ENCODE peak calls at places on chromosomes 11 and 22, in five cellular contexts. One of them, this sample, is unnamed.

GRCh38 chr22:33896801-33897620 is 23.3 kb downstream of the LARGE1 start:
- DNase-seq in GM03348: peak; percentile 46
- DNase-seq in T-helper 1 cell: no peak
- DNase-seq in activated naive CD4-positive, alpha-beta T cell: no peak
- DNase-seq in activated naive CD8-positive, alpha-beta T cell treated with anti-CD3 and anti-CD28 coated beads, Interleukin-2, amount 50 U/mL, for 24 hours: no peak
- DNase-seq in this sample: no peak

GRCh38 chr22:27381552-27381951 is 420.0 kb downstream of the MN1 start:
- DNase-seq in activated naive CD4-positive, alpha-beta T cell: no peak
- DNase-seq in GM03348: no peak
- DNase-seq in activated naive CD8-positive, alpha-beta T cell treated with anti-CD3 and anti-CD28 coated beads, Interleukin-2, amount 50 U/mL, for 24 hours: no peak
- DNase-seq in T-helper 1 cell: no peak
- DNase-seq in this sample: no peak

GRCh38 chr22:37082251-37082650 is 27.3 kb downstream of the TMPRSS6 start:
- DNase-seq in GM03348: no peak
- DNase-seq in activated naive CD8-positive, alpha-beta T cell treated with anti-CD3 and anti-CD28 coated beads, Interleukin-2, amount 50 U/mL, for 24 hours: peak; percentile 43
- DNase-seq in T-helper 1 cell: no peak
- DNase-seq in activated naive CD4-positive, alpha-beta T cell: no peak
- DNase-seq in this sample: no peak

GRCh38 chr11:29159552-29160465 is 857.0 kb downstream of the KCNA4 start:
- DNase-seq in T-helper 1 cell: no peak
- DNase-seq in activated naive CD4-positive, alpha-beta T cell: no peak
- DNase-seq in activated naive CD8-positive, alpha-beta T cell treated with anti-CD3 and anti-CD28 coated beads, Interleukin-2, amount 50 U/mL, for 24 hours: no peak
- DNase-seq in GM03348: peak; percentile 73
- DNase-seq in this sample: no peak

GRCh38 chr11:6438979-6439571 is 1.7 kb downstream of the HPX start:
- DNase-seq in T-helper 1 cell: no peak
- DNase-seq in GM03348: peak; percentile 73
- DNase-seq in activated naive CD4-positive, alpha-beta T cell: peak; percentile 8
- DNase-seq in activated naive CD8-positive, alpha-beta T cell treated with anti-CD3 and anti-CD28 coated beads, Interleukin-2, amount 50 U/mL, for 24 hours: peak; percentile 29
- DNase-seq in this sample: no peak

GRCh38 chr11:132072880-132073213 is 702.4 kb downstream of the NTM start:
- DNase-seq in T-helper 1 cell: no peak
- DNase-seq in activated naive CD8-positive, alpha-beta T cell treated with anti-CD3 and anti-CD28 coated beads, Interleukin-2, amount 50 U/mL, for 24 hours: no peak
- DNase-seq in activated naive CD4-positive, alpha-beta T cell: no peak
- DNase-seq in GM03348: peak; percentile 48
- DNase-seq in this sample: no peak

GRCh38 chr11:45877221-45877620 is 8.2 kb upstream of the MAPK8IP1 start:
- DNase-seq in activated naive CD8-positive, alpha-beta T cell treated with anti-CD3 and anti-CD28 coated beads, Interleukin-2, amount 50 U/mL, for 24 hours: no peak
- DNase-seq in T-helper 1 cell: no peak
- DNase-seq in activated naive CD4-positive, alpha-beta T cell: no peak
- DNase-seq in GM03348: no peak
- DNase-seq in this sample: no peak

GRCh38 chr11:75145196-75145971 is 5.5 kb upstream of the SLCO2B1 start:
- DNase-seq in activated naive CD8-positive, alpha-beta T cell treated with anti-CD3 and anti-CD28 coated beads, Interleukin-2, amount 50 U/mL, for 24 hours: no peak
- DNase-seq in GM03348: no peak
- DNase-seq in activated naive CD4-positive, alpha-beta T cell: no peak
- DNase-seq in T-helper 1 cell: no peak
- DNase-seq in this sample: no peak

GRCh38 chr11:34379081-34379480 is 21.3 kb upstream of the ABTB2 start:
- DNase-seq in GM03348: no peak
- DNase-seq in activated naive CD4-positive, alpha-beta T cell: no peak
- DNase-seq in T-helper 1 cell: no peak
- DNase-seq in activated naive CD8-positive, alpha-beta T cell treated with anti-CD3 and anti-CD28 coated beads, Interleukin-2, amount 50 U/mL, for 24 hours: no peak
- DNase-seq in this sample: no peak

GRCh38 chr11:27211370-27212127 is 151.5 kb downstream of the CCDC34 start:
- DNase-seq in GM03348: no peak
- DNase-seq in T-helper 1 cell: no peak
- DNase-seq in activated naive CD4-positive, alpha-beta T cell: no peak
- DNase-seq in activated naive CD8-positive, alpha-beta T cell treated with anti-CD3 and anti-CD28 coated beads, Interleukin-2, amount 50 U/mL, for 24 hours: peak; percentile 7
- DNase-seq in this sample: no peak

GRCh38 chr22:45503816-45504702 is 1.4 kb downstream of the FBLN1 start:
- DNase-seq in activated naive CD4-positive, alpha-beta T cell: no peak
- DNase-seq in GM03348: peak; percentile 74
- DNase-seq in T-helper 1 cell: no peak
- DNase-seq in activated naive CD8-positive, alpha-beta T cell treated with anti-CD3 and anti-CD28 coated beads, Interleukin-2, amount 50 U/mL, for 24 hours: peak; percentile 11
- DNase-seq in this sample: no peak

GRCh38 chr22:42743501-42743991 is 22.9 kb upstream of the A4GALT start:
- DNase-seq in T-helper 1 cell: no peak
- DNase-seq in GM03348: peak; percentile 94
- DNase-seq in activated naive CD4-positive, alpha-beta T cell: no peak
- DNase-seq in activated naive CD8-positive, alpha-beta T cell treated with anti-CD3 and anti-CD28 coated beads, Interleukin-2, amount 50 U/mL, for 24 hours: no peak
- DNase-seq in this sample: no peak

GRCh38 chr11:9953994-9954626 is 290.2 kb downstream of the SWAP70 start:
- DNase-seq in activated naive CD4-positive, alpha-beta T cell: no peak
- DNase-seq in activated naive CD8-positive, alpha-beta T cell treated with anti-CD3 and anti-CD28 coated beads, Interleukin-2, amount 50 U/mL, for 24 hours: no peak
- DNase-seq in T-helper 1 cell: no peak
- DNase-seq in GM03348: no peak
- DNase-seq in this sample: no peak

GRCh38 chr11:70557742-70558485 is 159.6 kb downstream of the CTTN start:
- DNase-seq in activated naive CD8-positive, alpha-beta T cell treated with anti-CD3 and anti-CD28 coated beads, Interleukin-2, amount 50 U/mL, for 24 hours: no peak
- DNase-seq in T-helper 1 cell: no peak
- DNase-seq in GM03348: no peak
- DNase-seq in activated naive CD4-positive, alpha-beta T cell: no peak
- DNase-seq in this sample: no peak

GRCh38 chr11:126491092-126491491 is 135.6 kb downstream of the ST3GAL4 start:
- DNase-seq in activated naive CD4-positive, alpha-beta T cell: no peak
- DNase-seq in GM03348: no peak
- DNase-seq in T-helper 1 cell: no peak
- DNase-seq in activated naive CD8-positive, alpha-beta T cell treated with anti-CD3 and anti-CD28 coated beads, Interleukin-2, amount 50 U/mL, for 24 hours: no peak
- DNase-seq in this sample: no peak

GRCh38 chr11:96393753-96394348 is 4.0 kb downstream of the JRKL start:
- DNase-seq in activated naive CD8-positive, alpha-beta T cell treated with anti-CD3 and anti-CD28 coated beads, Interleukin-2, amount 50 U/mL, for 24 hours: no peak
- DNase-seq in activated naive CD4-positive, alpha-beta T cell: no peak
- DNase-seq in T-helper 1 cell: no peak
- DNase-seq in GM03348: peak; percentile 55
- DNase-seq in this sample: no peak